ENCODE peak calls at places on chromosomes 7 and 10, in seven cellular contexts. G is lower lobe of right lung; J is breast epithelium; M is GM20000; I is amygdala; U is CD4-positive, alpha-beta T cell; X is NCI-H1092. Q is an unnamed sample.

GRCh38 chr7:101614098-101614938 is 14.8 kb downstream of the MYL10 start:
- DNase-seq in G (no peak), M (no peak), I (no peak), U (no peak), J (no peak), X (no peak), Q (no peak)

GRCh38 chr10:129483427-129484010 is 16.5 kb downstream of the MGMT start:
- DNase-seq in G (no peak), X (no peak), U (no peak), I (no peak), J (no peak), M (no peak), Q (no peak)

GRCh38 chr7:80614911-80615310 is 23.5 kb upstream of the CD36 start:
- DNase-seq in M (no peak), I (no peak), J (no peak), G (no peak), X (no peak), U (no peak), Q (no peak)

GRCh38 chr10:49748006-49748405 is 14.1 kb downstream of the OGDHL start:
- DNase-seq in I (no peak), M (no peak), J (no peak), U (no peak), G (no peak), X (no peak), Q (no peak)

GRCh38 chr7:37921340-37921805 is 933 bp downstream of the EPDR1 start:
- DNase-seq in U (no peak), J (no peak), I (no peak), G (peak; percentile 57), M (peak; percentile 55), X (peak; percentile 42), Q (no peak)

GRCh38 chr7:29328811-29329210 is 134.2 kb downstream of the CHN2 start:
- DNase-seq in G (no peak), I (no peak), U (no peak), M (no peak), J (no peak), X (no peak), Q (no peak)

GRCh38 chr10:100653957-100654834 is 91.2 kb upstream of the PAX2 start:
- DNase-seq in M (no peak), I (no peak), X (no peak), U (no peak), J (no peak), G (no peak), Q (no peak)

GRCh38 chr7:1322240-1323110 is 89.8 kb downstream of the UNCX start:
- DNase-seq in J (no peak), I (no peak), X (no peak), M (no peak), G (no peak), U (no peak), Q (no peak)

GRCh38 chr7:2821842-2822507 is 22.1 kb downstream of the GNA12 start:
- DNase-seq in I (no peak), M (peak; percentile 44), G (no peak), J (no peak), U (no peak), X (no peak), Q (no peak)

GRCh38 chr7:26550492-26550891 is 258.8 kb downstream of the SNX10 start:
- DNase-seq in G (no peak), U (no peak), I (no peak), J (no peak), M (no peak), X (no peak), Q (no peak)

GRCh38 chr7:19051767-19052375 is 65.6 kb downstream of the TWIST1 start:
- DNase-seq in I (no peak), X (no peak), J (no peak), U (no peak), G (no peak), M (peak; percentile 44), Q (no peak)

GRCh38 chr7:163298-163695 is 29.1 kb upstream of the FAM20C start:
- DNase-seq in U (no peak), M (no peak), X (no peak), G (peak; percentile 37), I (no peak), J (no peak), Q (no peak)

GRCh38 chr7:129569811-129570215 is 41.7 kb upstream of the NRF1 start:
- DNase-seq in I (no peak), J (no peak), G (no peak), M (no peak), U (no peak), X (no peak), Q (no peak)

Q was measured in CD8-positive, alpha-beta T cell.